ENCODE peak calls at places on chromosomes 2 and 18, in seven cellular contexts. J is IMR-90, D is K562, T is mesendoderm, G is neural progenitor cell, M is MM.1S, H is fibroblast of lung. L is an unnamed sample.

GRCh38 chr2:236706288-236706687 is 136.7 kb downstream of the ACKR3 start:
- DNase-seq in G (no peak), M (no peak), H (no peak), T (no peak), D (no peak), J (no peak), L (no peak)

GRCh38 chr2:63735263-63735662 is 106.4 kb upstream of the UGP2 start:
- DNase-seq in D (no peak), H (peak; percentile 34), J (peak; percentile 60), T (no peak), M (no peak), G (no peak), L (peak; percentile 38)

GRCh38 chr18:60017371-60017770 is 117.6 kb downstream of the PMAIP1 start:
- DNase-seq in H (no peak), D (no peak), T (no peak), G (no peak), M (no peak), J (no peak), L (no peak)

GRCh38 chr2:48479923-48480322 is 50.0 kb upstream of the STON1 start:
- DNase-seq in T (no peak), G (no peak), M (no peak), D (no peak), J (no peak), H (peak; percentile 34), L (no peak)

GRCh38 chr18:76443519-76444435 is 51.3 kb downstream of the ZNF516 start:
- DNase-seq in J (no peak), D (no peak), G (no peak), M (no peak), H (no peak), T (no peak), L (no peak)

GRCh38 chr2:17184512-17184911 is 333.7 kb downstream of the RAD51AP2 start:
- DNase-seq in J (no peak), D (no peak), G (no peak), M (no peak), H (no peak), T (no peak), L (no peak)

GRCh38 chr2:144519934-144520717 is at the start of gene ZEB2:
- DNase-seq in G (peak; percentile 89), D (peak; percentile 56), H (peak; percentile 99), M (no peak), J (peak; percentile 84), T (peak; percentile 83), L (peak; percentile 94)

GRCh38 chr2:11750917-11751316 is 4.5 kb downstream of the LPIN1 start:
- DNase-seq in T (no peak), G (no peak), D (no peak), H (no peak), J (no peak), M (peak; percentile 67), L (no peak)

GRCh38 chr2:17301437-17301836 is 216.8 kb downstream of the RAD51AP2 start:
- DNase-seq in M (no peak), G (peak; percentile 40), T (peak; percentile 16), J (no peak), D (no peak), H (no peak), L (no peak)

GRCh38 chr2:71001592-71002570 is 7.2 kb upstream of the TEX261 start:
- DNase-seq in G (peak; percentile 89), H (no peak), M (no peak), T (peak; percentile 86), J (no peak), D (peak; percentile 8), L (no peak)

GRCh38 chr2:174062934-174063333 is 97.8 kb upstream of the SP3 start:
- DNase-seq in J (no peak), G (peak; percentile 80), H (peak; percentile 32), M (no peak), D (no peak), T (peak; percentile 58), L (no peak)

GRCh38 chr2:48127612-48128191 is 221.4 kb upstream of the FBXO11 start:
- DNase-seq in M (no peak), G (no peak), D (no peak), T (no peak), H (no peak), J (no peak), L (no peak)

GRCh38 chr18:22466608-22467390 is 49.1 kb upstream of the CTAGE1 start:
- DNase-seq in M (no peak), D (no peak), G (no peak), J (peak; percentile 89), H (peak; percentile 75), T (no peak), L (peak; percentile 74)

DNA sequence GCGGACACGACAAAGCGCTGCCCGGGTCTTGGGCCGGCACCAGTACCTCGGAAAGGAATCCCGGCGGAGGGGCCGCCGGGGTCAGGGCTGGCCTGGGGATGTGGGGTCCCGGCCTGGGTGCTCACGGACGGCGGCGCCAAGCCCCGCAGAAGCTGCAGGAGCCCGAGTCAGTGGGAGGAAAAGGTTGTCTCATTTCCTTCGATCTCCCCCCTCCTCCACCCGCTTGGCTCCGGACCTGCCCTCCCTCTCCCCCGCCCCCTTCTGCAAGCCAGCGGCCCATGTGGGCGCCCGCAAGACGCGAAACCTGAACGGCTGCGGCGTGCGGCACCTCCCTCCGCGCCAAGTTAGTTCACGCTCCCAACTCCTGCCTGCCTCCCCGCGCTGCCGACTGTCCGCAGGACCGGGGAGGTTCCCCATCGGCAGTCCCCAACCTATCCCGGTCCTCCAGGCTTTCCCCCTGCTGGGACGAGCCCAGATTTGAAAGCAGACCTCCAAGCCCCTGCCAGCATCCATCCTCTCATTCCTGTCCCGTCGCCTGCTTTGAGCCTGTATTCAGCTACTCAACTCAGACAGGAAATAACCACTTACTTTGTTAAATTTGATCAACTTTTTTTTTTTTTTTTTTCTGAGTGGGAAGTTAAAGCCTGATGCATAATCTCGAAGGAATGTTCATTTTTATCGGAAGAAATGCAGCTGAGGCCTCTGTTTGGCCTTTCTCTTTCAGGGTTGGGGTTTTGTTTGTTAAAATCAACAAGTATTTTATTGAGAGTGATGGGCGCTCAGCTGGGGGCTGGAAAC is at the start of gene EVA1A:
- DNase-seq in T (peak; percentile 82), G (peak; percentile 80), M (peak; percentile 20), D (no peak), J (peak; percentile 81), H (peak; percentile 64), L (peak; percentile 82)
- H3K9ac ChIP-seq in T (peak within 1 kb of the TSS; percentile 69), G (no peak within 1 kb of the TSS), M (no peak within 1 kb of the TSS), D (no peak within 1 kb of the TSS), J (peak within 1 kb of the TSS; percentile 92), H (peak within 1 kb of the TSS; percentile 76), L (peak within 1 kb of the TSS; percentile 82)

DNA sequence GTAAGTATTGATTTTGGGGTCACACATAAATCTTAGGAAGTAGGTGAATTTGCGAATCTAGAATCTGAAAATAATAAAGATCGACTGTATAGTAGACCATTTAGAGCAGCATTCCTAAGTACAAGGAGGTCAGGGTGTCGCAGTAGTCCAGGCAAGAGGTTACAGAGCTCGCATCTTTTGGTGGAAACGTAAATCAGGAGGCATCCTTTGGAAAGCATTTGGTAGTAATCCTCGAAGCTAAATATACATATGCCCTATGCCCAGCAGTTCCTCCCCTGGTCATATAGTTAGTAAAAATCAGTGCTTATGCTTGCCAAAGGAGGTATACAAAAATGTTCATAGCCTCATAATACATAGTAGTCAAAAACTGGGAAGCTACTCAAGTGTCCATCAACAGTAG is 108.0 kb upstream of the MYCN start:
- DNase-seq in D (no peak), T (no peak), M (no peak), G (no peak), J (no peak), H (no peak), L (no peak)
- H3K4me3 ChIP-seq in D (no peak overlapping the region), T (no peak overlapping the region), M (no peak overlapping the region), G (no peak overlapping the region), J (no peak overlapping the region), H (no peak overlapping the region), L (no peak overlapping the region)

GRCh38 chr2:196234672-196235071 is 63.3 kb upstream of the STK17B start:
- DNase-seq in J (peak; percentile 76), D (no peak), G (no peak), T (peak; percentile 50), H (peak; percentile 56), M (no peak), L (peak; percentile 90)

GRCh38 chr2:196230460-196230859 is 59.1 kb upstream of the STK17B start:
- DNase-seq in M (no peak), G (no peak), J (no peak), H (no peak), T (no peak), D (no peak), L (no peak)

GRCh38 chr2:196230051-196230450 is 58.7 kb upstream of the STK17B start:
- DNase-seq in M (no peak), J (no peak), G (no peak), H (no peak), T (no peak), D (no peak), L (no peak)

GRCh38 chr2:196233808-196234501 is 62.6 kb upstream of the STK17B start:
- DNase-seq in M (peak; percentile 52), D (no peak), J (peak; percentile 27), G (no peak), T (no peak), H (no peak), L (peak; percentile 29)

DNA sequence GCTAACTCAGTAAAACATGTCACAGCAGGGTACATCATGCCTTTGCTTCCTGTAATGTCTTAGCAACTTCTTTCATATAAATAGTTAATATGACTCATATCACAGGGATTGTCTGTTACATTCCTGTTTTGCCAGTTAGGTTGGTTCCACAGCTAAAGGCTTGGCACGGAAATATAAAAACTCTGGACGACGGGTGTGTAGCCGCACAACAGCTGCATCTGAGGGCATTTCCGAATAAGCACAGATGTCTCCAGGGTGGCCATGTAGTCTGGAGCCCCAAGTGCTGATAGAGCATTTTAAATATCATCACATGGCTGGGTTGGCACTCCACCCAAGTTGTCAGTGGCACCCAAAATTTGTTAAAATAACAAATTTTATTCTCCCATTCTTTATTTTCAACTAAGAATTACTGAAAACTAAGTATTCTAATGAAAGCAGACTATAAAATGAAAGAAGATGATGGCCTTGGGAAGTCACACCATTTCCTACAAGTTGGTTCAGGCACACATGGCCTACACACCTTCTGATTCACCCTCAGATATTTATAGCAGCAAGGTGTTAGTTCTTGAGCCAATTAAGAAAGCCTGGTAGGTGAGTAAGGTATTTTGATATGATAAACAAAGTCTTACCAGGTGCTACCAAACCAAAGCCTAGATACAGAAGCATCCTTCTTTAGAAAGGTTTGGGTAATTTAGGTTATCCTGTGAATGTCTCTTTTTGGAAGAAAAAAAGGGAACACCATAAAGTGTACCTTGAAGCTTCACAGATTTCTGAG is 61.8 kb upstream of the STK17B start:
- DNase-seq in M (peak; percentile 67), J (peak; percentile 85), T (no peak), H (peak; percentile 80), D (no peak), G (no peak), L (peak; percentile 79)
- H3K4me1 ChIP-seq in M (peaks cover 27% of the 10 kb centered on the region), J (peaks cover 5% of the 10 kb centered on the region), T (no peaks in the 10 kb centered on the region), H (peaks cover 6% of the 10 kb centered on the region), D (no peaks in the 10 kb centered on the region), G (no peaks in the 10 kb centered on the region), L (peaks cover 17% of the 10 kb centered on the region)

DNA sequence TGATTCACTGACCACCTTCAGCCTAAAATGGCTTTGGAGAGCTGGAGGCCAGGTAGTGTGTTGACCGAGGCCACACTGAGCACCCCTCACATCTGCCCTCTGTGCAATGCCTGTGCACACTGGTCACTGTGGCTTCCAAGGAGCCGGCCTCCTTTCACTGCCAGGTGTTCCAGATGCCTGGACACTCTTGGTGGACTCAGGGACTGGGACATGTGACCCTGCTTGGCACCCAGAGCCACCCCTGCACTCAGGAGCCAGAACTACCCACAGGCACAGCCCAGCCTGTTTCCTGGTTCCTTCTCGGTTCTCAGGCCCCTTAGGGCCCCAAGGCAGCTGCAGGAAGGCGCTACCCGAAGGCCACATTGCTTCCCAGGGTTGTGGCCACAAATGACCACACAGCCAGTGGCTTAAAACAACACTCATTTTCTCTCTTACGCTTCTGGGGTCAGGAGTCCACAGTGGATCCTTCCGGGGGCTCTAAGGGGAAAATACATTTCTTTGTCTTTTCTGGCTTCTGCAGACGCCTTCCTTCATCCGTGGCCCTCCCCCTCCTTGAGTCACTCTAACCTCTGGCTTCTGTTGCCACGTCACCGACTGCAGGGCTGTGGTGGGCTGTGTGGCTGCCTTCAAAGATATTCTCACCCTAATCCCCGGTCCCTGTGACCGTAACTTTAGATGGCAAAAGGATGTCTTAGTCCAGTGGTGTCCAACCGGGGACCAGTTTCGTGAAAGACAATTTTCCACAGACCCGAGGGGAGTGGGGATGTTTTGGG is 78.6 kb downstream of the ASB1 start:
- DNase-seq in J (peak; percentile 30), H (no peak), G (no peak), D (peak; percentile 23), T (no peak), M (no peak), L (no peak)
- H3K9ac ChIP-seq in J (no peak overlapping the region), H (no peak overlapping the region), G (no peak overlapping the region), D (no peak overlapping the region), T (no peak overlapping the region), M (no peak overlapping the region), L (no peak overlapping the region)

L was measured in adipocyte.